ENCODE peak calls at places on chromosomes 7 and 10, in nine cellular contexts. I is fibroblast of the aortic adventitia; S is activated T-cell treated with anti-CD3 and anti-CD28 coated beads, Interleukin-2, amount 50 U/mL, for 1 hour; T is stimulated activated CD4-positive, alpha-beta T cell treated with anti-CD3 and anti-CD28 coated beads, Interleukin-1b, Interleukin-23, amount 100 ng/mL, for 1 hour; D is activated CD4-positive, alpha-beta T cell treated with anti-CD3 and anti-CD28 coated beads, Interleukin-2, amount 10 ng/mL, durations not matched to agents 24 days and 14 days; A is AG08395; U is NCI-H2171 treated with DMSO at 0.1 percent for 48 hours; Q is H9; J is iPS DF 6.9. C is an unnamed sample.

GRCh38 chr10:63707254-63707910 is 186.2 kb downstream of the REEP3 start:
- DNase-seq in I (peak), U (no peak), T (no peak), D (peak), J (no peak), S (no peak), A (peak), Q (no peak), C (peak)

GRCh38 chr7:143504937-143505297 is 27.2 kb downstream of the TAS2R41 start:
- DNase-seq in S (no peak), Q (no peak), I (no peak), J (no peak), D (no peak), T (no peak), U (no peak), A (no peak), C (peak)

GRCh38 chr7:14841850-14842249 is 60.7 kb downstream of the DGKB start:
- DNase-seq in T (no peak), A (no peak), D (no peak), U (no peak), J (no peak), Q (no peak), S (no peak), I (peak), C (no peak)

GRCh38 chr10:32065871-32066270 is 9.6 kb upstream of the KIF5B start:
- DNase-seq in I (peak), Q (no peak), T (no peak), J (no peak), D (no peak), S (no peak), A (peak), U (no peak), C (no peak)

GRCh38 chr10:69303632-69304035 is 25.3 kb downstream of the HK1 start:
- DNase-seq in D (no peak), J (no peak), Q (no peak), I (peak), T (no peak), S (no peak), A (no peak), U (no peak), C (peak)

GRCh38 chr10:13047529-13048206 is 46.2 kb upstream of the CCDC3 start:
- DNase-seq in Q (no peak), I (no peak), S (no peak), A (no peak), T (no peak), D (no peak), J (no peak), U (no peak), C (no peak)

GRCh38 chr7:112266595-112267270 is 60.2 kb downstream of the ZNF277 start:
- DNase-seq in Q (no peak), J (no peak), I (peak), D (no peak), U (no peak), S (no peak), A (peak), T (no peak), C (no peak)

GRCh38 chr10:51786684-51787035 is 87.3 kb upstream of the CSTF2T start:
- DNase-seq in S (no peak), A (peak), I (no peak), U (no peak), Q (no peak), D (no peak), T (no peak), J (no peak), C (no peak)

GRCh38 chr7:74275401-74275881 is 13.8 kb upstream of the CLIP2 start:
- DNase-seq in A (no peak), U (no peak), J (peak), T (no peak), D (no peak), I (no peak), Q (peak), S (no peak), C (peak)

C was measured in dermis blood vessel endothelial cell.